ENCODE peak calls at places on chromosomes 16 and 17, in four cellular contexts. One of them, this sample, is unnamed.

GRCh38 chr17:79008666-79009387 is 737 bp downstream of the CANT1 start:
- DNase-seq in NCI-H1105 treated with DMSO at 0.1 percent for 48 hours: no peak
- DNase-seq in left ventricle myocardium inferior: no peak
- DNase-seq in stimulated activated CD8-positive, alpha-beta memory T cell treated with anti-CD3 and anti-CD28 coated beads, Interleukin-7, amount 100 ng/mL, for 48 hours: no peak
- DNase-seq in this sample: no peak

GRCh38 chr16:27526169-27526568 is 23.5 kb downstream of the GTF3C1 start:
- DNase-seq in stimulated activated CD8-positive, alpha-beta memory T cell treated with anti-CD3 and anti-CD28 coated beads, Interleukin-7, amount 100 ng/mL, for 48 hours: no peak
- DNase-seq in NCI-H1105 treated with DMSO at 0.1 percent for 48 hours: peak
- DNase-seq in left ventricle myocardium inferior: peak
- DNase-seq in this sample: peak

GRCh38 chr16:64445245-64445644 is 676.6 kb downstream of the CDH11 start:
- DNase-seq in left ventricle myocardium inferior: no peak
- DNase-seq in NCI-H1105 treated with DMSO at 0.1 percent for 48 hours: no peak
- DNase-seq in stimulated activated CD8-positive, alpha-beta memory T cell treated with anti-CD3 and anti-CD28 coated beads, Interleukin-7, amount 100 ng/mL, for 48 hours: no peak
- DNase-seq in this sample: no peak

GRCh38 chr16:18932243-18932997 is 6.2 kb upstream of the SMG1 start:
- DNase-seq in stimulated activated CD8-positive, alpha-beta memory T cell treated with anti-CD3 and anti-CD28 coated beads, Interleukin-7, amount 100 ng/mL, for 48 hours: no peak
- DNase-seq in left ventricle myocardium inferior: no peak
- DNase-seq in NCI-H1105 treated with DMSO at 0.1 percent for 48 hours: no peak
- DNase-seq in this sample: no peak

GRCh38 chr17:45364531-45365390 is 47.9 kb upstream of the MAP3K14 start:
- DNase-seq in left ventricle myocardium inferior: no peak
- DNase-seq in NCI-H1105 treated with DMSO at 0.1 percent for 48 hours: no peak
- DNase-seq in stimulated activated CD8-positive, alpha-beta memory T cell treated with anti-CD3 and anti-CD28 coated beads, Interleukin-7, amount 100 ng/mL, for 48 hours: no peak
- DNase-seq in this sample: no peak

GRCh38 chr17:80289631-80290030 is 29.0 kb downstream of the RNF213 start:
- DNase-seq in stimulated activated CD8-positive, alpha-beta memory T cell treated with anti-CD3 and anti-CD28 coated beads, Interleukin-7, amount 100 ng/mL, for 48 hours: no peak
- DNase-seq in left ventricle myocardium inferior: no peak
- DNase-seq in NCI-H1105 treated with DMSO at 0.1 percent for 48 hours: no peak
- DNase-seq in this sample: no peak

GRCh38 chr17:41691031-41691777 is 2.5 kb downstream of the EIF1 start:
- DNase-seq in NCI-H1105 treated with DMSO at 0.1 percent for 48 hours: no peak
- DNase-seq in left ventricle myocardium inferior: no peak
- DNase-seq in stimulated activated CD8-positive, alpha-beta memory T cell treated with anti-CD3 and anti-CD28 coated beads, Interleukin-7, amount 100 ng/mL, for 48 hours: no peak
- DNase-seq in this sample: no peak

GRCh38 chr17:50356418-50356817 is 10.5 kb downstream of the XYLT2 start:
- DNase-seq in left ventricle myocardium inferior: no peak
- DNase-seq in NCI-H1105 treated with DMSO at 0.1 percent for 48 hours: no peak
- DNase-seq in stimulated activated CD8-positive, alpha-beta memory T cell treated with anti-CD3 and anti-CD28 coated beads, Interleukin-7, amount 100 ng/mL, for 48 hours: no peak
- DNase-seq in this sample: no peak

GRCh38 chr17:75684249-75684648 is 17.1 kb downstream of the SAP30BP start:
- DNase-seq in left ventricle myocardium inferior: no peak
- DNase-seq in NCI-H1105 treated with DMSO at 0.1 percent for 48 hours: no peak
- DNase-seq in stimulated activated CD8-positive, alpha-beta memory T cell treated with anti-CD3 and anti-CD28 coated beads, Interleukin-7, amount 100 ng/mL, for 48 hours: no peak
- DNase-seq in this sample: no peak

GRCh38 chr17:75517277-75517865 is 1.0 kb downstream of the TSEN54 start:
- DNase-seq in NCI-H1105 treated with DMSO at 0.1 percent for 48 hours: no peak
- DNase-seq in left ventricle myocardium inferior: no peak
- DNase-seq in stimulated activated CD8-positive, alpha-beta memory T cell treated with anti-CD3 and anti-CD28 coated beads, Interleukin-7, amount 100 ng/mL, for 48 hours: no peak
- DNase-seq in this sample: no peak

GRCh38 chr16:30183961-30184429 is 593 bp downstream of the CORO1A start:
- DNase-seq in NCI-H1105 treated with DMSO at 0.1 percent for 48 hours: no peak
- DNase-seq in left ventricle myocardium inferior: peak
- DNase-seq in stimulated activated CD8-positive, alpha-beta memory T cell treated with anti-CD3 and anti-CD28 coated beads, Interleukin-7, amount 100 ng/mL, for 48 hours: peak
- DNase-seq in this sample: peak

GRCh38 chr17:35801583-35802224 is 6.3 kb upstream of the MMP28 start:
- DNase-seq in stimulated activated CD8-positive, alpha-beta memory T cell treated with anti-CD3 and anti-CD28 coated beads, Interleukin-7, amount 100 ng/mL, for 48 hours: no peak
- DNase-seq in left ventricle myocardium inferior: peak
- DNase-seq in NCI-H1105 treated with DMSO at 0.1 percent for 48 hours: no peak
- DNase-seq in this sample: peak

This sample was measured in left cardiac atrium.